ENCODE peak calls at places on chromosomes 2 and 18, in five cellular contexts. S is activated T-cell treated with anti-CD3 and anti-CD28 coated beads, Interleukin-2, amount 50 U/mL, for 1 hour; Z is mammary epithelial cell; P is cardiac fibroblast; N is A172. B is an unnamed sample.
A peak's percentile ranks its signal among the peaks of the same experiment; 100 is the strongest.

GRCh38 chr2:17271401-17271800 is 246.8 kb downstream of the RAD51AP2 start:
- DNase-seq in N (peak; percentile 40), P (no peak), Z (no peak), S (no peak), B (no peak)

GRCh38 chr2:197212344-197213262 is 98.0 kb downstream of the ANKRD44 start:
- DNase-seq in N (no peak), P (no peak), Z (no peak), S (no peak), B (no peak)

GRCh38 chr18:24726727-24727539 is 266.5 kb downstream of the HRH4 start:
- DNase-seq in P (peak; percentile 82), Z (peak; percentile 61), N (peak; percentile 85), S (peak; percentile 35), B (peak; percentile 77)

GRCh38 chr18:9516437-9517064 is 41.2 kb downstream of the RALBP1 start:
- DNase-seq in N (peak; percentile 33), S (peak; percentile 21), Z (peak; percentile 33), P (peak; percentile 71), B (peak; percentile 60)

GRCh38 chr2:43186679-43187374 is 39.6 kb downstream of the ZFP36L2 start:
- DNase-seq in N (no peak), Z (no peak), S (no peak), P (no peak), B (no peak)

GRCh38 chr2:64622443-64623231 is 31.1 kb downstream of the SERTAD2 start:
- DNase-seq in P (peak; percentile 10), N (no peak), Z (no peak), S (no peak), B (no peak)

GRCh38 chr2:35989040-35989439 is 366.5 kb upstream of the CRIM1 start:
- DNase-seq in P (no peak), Z (no peak), S (no peak), N (no peak), B (no peak)

GRCh38 chr2:173858297-173858731 is 106.9 kb downstream of the SP3 start:
- DNase-seq in Z (no peak), P (no peak), N (no peak), S (no peak), B (no peak)

GRCh38 chr18:49621851-49622351 is 60.0 kb downstream of the LIPG start:
- DNase-seq in P (no peak), Z (no peak), S (no peak), N (no peak), B (no peak)

B was measured in mesenchymal stem cell.